ENCODE peak calls at places on chromosomes 6 and 20, in four cellular contexts. P, N, E and L are unnamed samples. For H3K27me3 and H3K36me3, the result is how much of the 10 kb centered on the place peaks cover.

GRCh38 chr20:3901028-3901746 is 12.0 kb downstream of the PANK2 start:
- DNase-seq in P (no peak), N (no peak), E (no peak), L (no peak)

GRCh38 chr6:41000248-41000647 is 38.8 kb downstream of the UNC5CL start:
- DNase-seq in P (no peak), E (no peak), N (no peak), L (no peak)

GRCh38 chr6:57177545-57178225 is 5.6 kb downstream of the BAG2 start:
- DNase-seq in N (no peak), E (peak), P (no peak), L (no peak)

GRCh38 chr20:50356962-50357782 is 153.0 kb upstream of the PTPN1 start:
- DNase-seq in E (no peak), P (no peak), N (peak), L (no peak)

GRCh38 chr20:50930139-50931047 is 844 bp downstream of the ADNP start:
- DNase-seq in E (peak), P (no peak), N (peak), L (peak)

GRCh38 chr20:37102571-37102970 is 6.8 kb upstream of the RBL1 start:
- DNase-seq in P (no peak), E (no peak), N (peak), L (no peak)

GRCh38 chr6:17349437-17349836 is 44.0 kb upstream of the CAP2 start:
- DNase-seq in N (no peak), P (peak), E (no peak), L (no peak)

GRCh38 chr20:4216866-4217265 is 201.5 kb upstream of the RNF24 start:
- DNase-seq in E (no peak), N (peak), P (no peak), L (no peak)

GRCh38 chr6:141388666-141389065 is 744.1 kb upstream of the GJE1 start:
- DNase-seq in N (no peak), E (no peak), P (no peak), L (peak)

GRCh38 chr6:136753624-136754023 is 38.7 kb downstream of the MAP3K5 start:
- DNase-seq in P (peak), N (peak), E (no peak), L (no peak)

GRCh38 chr20:54207743-54208491 is at the start of gene PFDN4:
- DNase-seq in E (peak), P (peak), N (peak), L (peak)

GRCh38 chr6:119727504-119728219 is 378.1 kb upstream of the MAN1A1 start:
- DNase-seq in E (no peak), P (peak), N (no peak), L (no peak)

GRCh38 chr6:109015185-109015584 is 79.5 kb downstream of the SESN1 start:
- DNase-seq in E (no peak), N (no peak), P (peak), L (no peak)

GRCh38 chr6:42043787-42044475 is 6.4 kb upstream of the TAF8 start:
- DNase-seq in P (peak), E (peak), N (peak), L (peak)
- H3K4me3 ChIP-seq in P (no peak), E (peak), N (no peak), L (no peak)

DNA sequence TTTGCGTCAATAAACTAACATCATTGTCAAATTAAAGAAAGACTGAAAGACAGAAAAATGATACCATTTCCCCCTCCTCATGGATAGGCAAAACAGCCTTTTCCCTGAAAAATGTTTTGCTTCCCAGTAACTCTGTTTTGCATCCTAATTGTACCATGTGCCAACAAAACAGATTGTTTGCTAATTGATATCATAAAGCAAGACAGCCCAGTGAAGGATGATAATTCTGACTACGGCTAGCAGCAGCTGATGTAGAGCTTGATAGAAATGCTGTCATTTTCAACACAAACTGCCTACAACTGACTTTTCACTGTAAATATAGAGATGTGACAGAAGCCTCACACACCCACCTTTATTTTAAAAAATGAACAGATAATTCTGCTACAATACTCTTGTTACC is 1061.6 kb downstream of the HACE1 start:
- DNase-seq in E (no peak), N (no peak), P (no peak), L (no peak)
- H3K27me3 ChIP-seq in E (under half), N (under half), P (under half), L (under half)

DNA sequence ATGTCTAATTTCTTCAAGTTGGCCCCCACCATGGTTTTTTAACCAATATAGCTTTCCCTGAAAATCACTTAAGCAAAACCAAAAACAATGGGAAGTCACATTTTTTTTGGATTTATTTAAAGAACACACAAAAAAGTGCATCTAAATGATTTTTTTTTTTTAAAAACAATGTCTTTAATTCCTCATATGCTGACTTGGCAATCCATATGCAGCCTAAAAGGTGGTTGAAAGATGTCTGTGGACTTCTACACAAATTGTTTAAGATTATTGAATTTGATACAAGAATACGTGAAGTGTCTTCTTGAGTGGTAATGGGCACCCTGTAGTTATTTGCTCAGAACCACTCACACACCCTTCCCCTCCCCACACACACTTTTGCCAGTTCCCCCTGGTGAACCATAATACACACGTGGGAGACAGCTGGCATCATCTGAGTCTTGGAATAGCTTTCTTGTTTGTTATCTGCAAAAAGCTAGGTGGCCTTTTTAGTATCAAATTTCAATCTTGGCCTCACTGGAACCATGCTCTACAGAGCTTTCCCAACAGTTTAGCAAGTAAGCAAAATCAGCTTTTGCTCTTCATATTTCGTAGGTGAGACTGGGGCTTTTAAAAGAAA is 60.9 kb upstream of the TULP1 start:
- DNase-seq in P (no peak), E (no peak), N (no peak), L (no peak)
- H3K36me3 ChIP-seq in P (under half), E (half or more), N (half or more), L (under half)

DNA sequence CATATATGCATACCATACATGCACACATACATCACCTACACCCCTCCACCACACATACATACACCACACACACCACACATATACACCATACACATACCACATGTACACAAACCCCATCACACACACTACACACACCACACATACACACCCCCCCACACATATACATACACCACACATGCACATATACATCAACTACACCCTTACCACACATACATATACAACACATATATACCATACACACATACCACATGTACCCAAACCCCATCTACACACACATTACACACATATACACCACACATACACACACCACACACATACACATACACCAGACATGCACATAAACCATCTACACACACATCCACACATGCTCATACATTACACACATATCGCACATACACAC is 52.7 kb downstream of the DAAM2 start:
- DNase-seq in E (no peak), N (no peak), P (no peak), L (no peak)
- H3K4me3 ChIP-seq in E (no peak), N (no peak), P (no peak), L (no peak)

GRCh38 chr6:11732036-11732545 is 46.5 kb downstream of the ADTRP start:
- DNase-seq in N (peak), P (no peak), E (peak), L (no peak)
- H3K27me3 ChIP-seq in N (under half), P (under half), E (under half), L (under half)

DNA sequence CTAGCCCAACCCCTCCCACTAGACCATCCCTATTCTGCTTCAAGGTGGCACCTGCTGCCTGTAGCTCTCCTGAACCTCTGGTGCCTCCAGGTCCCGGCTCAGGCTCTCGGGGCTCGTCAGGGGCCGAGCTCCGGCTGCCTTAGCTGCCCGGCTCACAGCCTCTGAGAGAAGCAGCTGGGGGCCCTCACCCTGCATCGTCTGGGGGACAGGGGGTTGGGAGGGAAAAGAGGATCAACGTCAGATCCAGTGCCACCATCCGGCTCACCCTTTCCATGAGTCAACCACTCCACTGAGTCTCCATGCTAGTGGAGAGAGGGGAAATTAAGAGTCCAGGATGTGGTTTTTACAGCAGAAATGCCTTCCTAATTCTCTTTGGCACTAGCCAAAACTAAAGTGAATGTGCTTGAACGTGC is 13.0 kb downstream of the BAG6 start:
- DNase-seq in P (no peak), E (no peak), N (no peak), L (no peak)
- H3K36me3 ChIP-seq in P (half or more), E (half or more), N (half or more), L (half or more)

GRCh38 chr6:13986700-13987399 is 62.1 kb downstream of the RNF182 start:
- DNase-seq in E (no peak), N (no peak), P (no peak), L (no peak)
- H3K4me3 ChIP-seq in E (no peak), N (no peak), P (no peak), L (no peak)

GRCh38 chr6:133857696-133858095 is 31.2 kb upstream of the TCF21 start:
- DNase-seq in N (no peak), P (no peak), E (no peak), L (no peak)
- H3K27me3 ChIP-seq in N (under half), P (under half), E (under half), L (under half)

DNA sequence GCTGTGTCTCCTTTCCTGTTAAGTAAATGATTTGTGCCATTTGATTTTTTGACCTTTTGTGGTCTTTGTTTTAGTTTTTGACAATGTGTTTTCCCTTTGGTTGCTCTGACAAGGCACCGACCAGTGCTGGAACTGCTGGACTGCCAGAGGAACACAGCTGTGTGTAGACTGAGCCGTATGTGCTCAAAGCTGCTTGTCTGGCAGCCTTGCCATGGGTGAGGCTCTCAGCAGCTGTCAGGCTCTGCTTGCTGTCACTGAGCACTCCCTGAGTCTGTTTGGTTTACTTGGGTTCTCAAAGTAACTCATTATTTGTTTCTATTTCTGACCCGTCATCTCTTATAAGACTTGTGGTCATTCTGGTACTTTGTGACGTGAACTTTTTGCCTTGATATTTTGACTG is 15.1 kb upstream of the SNRPB start:
- DNase-seq in N (no peak), P (no peak), E (no peak), L (no peak)
- H3K36me3 ChIP-seq in N (half or more), P (under half), E (half or more), L (under half)

GRCh38 chr6:152296648-152297376 is 340.4 kb downstream of the SYNE1 start:
- DNase-seq in E (no peak), P (no peak), N (no peak), L (no peak)

GRCh38 chr6:152293404-152293803 is 343.8 kb downstream of the SYNE1 start:
- DNase-seq in N (no peak), P (no peak), E (no peak), L (no peak)

GRCh38 chr6:152292595-152292994 is 344.6 kb downstream of the SYNE1 start:
- DNase-seq in E (no peak), N (no peak), P (no peak), L (no peak)

GRCh38 chr6:152295920-152296319 is 341.2 kb downstream of the SYNE1 start:
- DNase-seq in E (no peak), N (no peak), P (no peak), L (no peak)

DNA sequence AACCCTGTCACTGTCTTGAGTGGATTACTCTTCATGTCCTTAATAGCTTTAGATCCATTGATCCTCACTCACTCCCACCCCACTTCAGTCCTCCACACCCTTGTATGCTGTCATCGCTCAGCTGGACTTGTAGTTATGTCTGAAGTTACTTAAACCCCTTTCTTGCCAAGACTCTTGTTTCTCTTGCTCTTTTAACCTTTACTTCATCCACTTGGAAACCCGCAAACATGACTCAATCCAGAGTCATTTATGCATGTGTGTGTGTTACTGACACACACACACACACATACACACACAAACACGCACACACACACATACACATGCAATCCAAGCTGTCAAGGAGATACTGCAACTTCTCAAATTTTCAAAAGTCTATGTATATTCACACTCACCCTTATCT is 341.8 kb downstream of the SYNE1 start:
- DNase-seq in E (no peak), P (peak), N (no peak), L (no peak)
- H3K4me3 ChIP-seq in E (no peak), P (no peak), N (no peak), L (no peak)